ENCODE peak calls at places on chromosome 9, in eight cellular contexts. One of them, this sample, is unnamed.

GRCh38 chr9:126500600-126501382 is 112.9 kb upstream of the LMX1B start:
- DNase-seq in cardiac muscle cell: peak; percentile 90
- DNase-seq in IMR-90: peak; percentile 70
- DNase-seq in breast epithelium: peak; percentile 81
- DNase-seq in naive thymus-derived CD4-positive, alpha-beta T cell: peak; percentile 65
- DNase-seq in CD8-positive, alpha-beta memory T cell: peak; percentile 69
- DNase-seq in adrenal gland: peak; percentile 92
- DNase-seq in heart right ventricle: peak; percentile 79
- DNase-seq in this sample: peak; percentile 72

GRCh38 chr9:132143359-132143758 is 18.5 kb upstream of the NTNG2 start:
- DNase-seq in cardiac muscle cell: no peak
- DNase-seq in naive thymus-derived CD4-positive, alpha-beta T cell: no peak
- DNase-seq in breast epithelium: no peak
- DNase-seq in heart right ventricle: no peak
- DNase-seq in IMR-90: no peak
- DNase-seq in CD8-positive, alpha-beta memory T cell: no peak
- DNase-seq in adrenal gland: no peak
- DNase-seq in this sample: no peak

GRCh38 chr9:86069206-86069869 is 30.0 kb downstream of the GOLM1 start:
- DNase-seq in cardiac muscle cell: no peak
- DNase-seq in breast epithelium: no peak
- DNase-seq in adrenal gland: no peak
- DNase-seq in heart right ventricle: no peak
- DNase-seq in naive thymus-derived CD4-positive, alpha-beta T cell: no peak
- DNase-seq in IMR-90: no peak
- DNase-seq in CD8-positive, alpha-beta memory T cell: no peak
- DNase-seq in this sample: no peak

GRCh38 chr9:121252104-121252851 is 15.7 kb upstream of the GSN start:
- DNase-seq in breast epithelium: no peak
- DNase-seq in adrenal gland: no peak
- DNase-seq in IMR-90: no peak
- DNase-seq in heart right ventricle: no peak
- DNase-seq in naive thymus-derived CD4-positive, alpha-beta T cell: no peak
- DNase-seq in cardiac muscle cell: no peak
- DNase-seq in CD8-positive, alpha-beta memory T cell: no peak
- DNase-seq in this sample: no peak

GRCh38 chr9:125646222-125647100 is 60.5 kb downstream of the MAPKAP1 start:
- DNase-seq in cardiac muscle cell: no peak
- DNase-seq in breast epithelium: no peak
- DNase-seq in naive thymus-derived CD4-positive, alpha-beta T cell: peak; percentile 25
- DNase-seq in IMR-90: no peak
- DNase-seq in adrenal gland: no peak
- DNase-seq in CD8-positive, alpha-beta memory T cell: no peak
- DNase-seq in heart right ventricle: no peak
- DNase-seq in this sample: no peak

GRCh38 chr9:16627967-16628366 is 242.5 kb downstream of the BNC2 start:
- DNase-seq in cardiac muscle cell: no peak
- DNase-seq in adrenal gland: no peak
- DNase-seq in naive thymus-derived CD4-positive, alpha-beta T cell: no peak
- DNase-seq in CD8-positive, alpha-beta memory T cell: no peak
- DNase-seq in breast epithelium: no peak
- DNase-seq in heart right ventricle: no peak
- DNase-seq in IMR-90: peak; percentile 96
- DNase-seq in this sample: no peak

GRCh38 chr9:4600363-4600762 is 61.7 kb upstream of the PLPP6 start:
- DNase-seq in CD8-positive, alpha-beta memory T cell: no peak
- DNase-seq in breast epithelium: no peak
- DNase-seq in cardiac muscle cell: no peak
- DNase-seq in IMR-90: no peak
- DNase-seq in naive thymus-derived CD4-positive, alpha-beta T cell: peak; percentile 61
- DNase-seq in heart right ventricle: no peak
- DNase-seq in adrenal gland: no peak
- DNase-seq in this sample: no peak

GRCh38 chr9:82560457-82560904 is 502.5 kb downstream of the RASEF start:
- DNase-seq in adrenal gland: no peak
- DNase-seq in IMR-90: no peak
- DNase-seq in naive thymus-derived CD4-positive, alpha-beta T cell: no peak
- DNase-seq in CD8-positive, alpha-beta memory T cell: no peak
- DNase-seq in cardiac muscle cell: no peak
- DNase-seq in heart right ventricle: no peak
- DNase-seq in breast epithelium: no peak
- DNase-seq in this sample: no peak

GRCh38 chr9:26801772-26802171 is 90.8 kb downstream of the CAAP1 start:
- DNase-seq in IMR-90: no peak
- DNase-seq in heart right ventricle: no peak
- DNase-seq in adrenal gland: no peak
- DNase-seq in breast epithelium: no peak
- DNase-seq in cardiac muscle cell: no peak
- DNase-seq in naive thymus-derived CD4-positive, alpha-beta T cell: no peak
- DNase-seq in CD8-positive, alpha-beta memory T cell: no peak
- DNase-seq in this sample: no peak

GRCh38 chr9:131738838-131739191 is 1.1 kb downstream of the RAPGEF1 start:
- DNase-seq in breast epithelium: no peak
- DNase-seq in IMR-90: no peak
- DNase-seq in naive thymus-derived CD4-positive, alpha-beta T cell: no peak
- DNase-seq in adrenal gland: no peak
- DNase-seq in heart right ventricle: no peak
- DNase-seq in cardiac muscle cell: no peak
- DNase-seq in CD8-positive, alpha-beta memory T cell: no peak
- DNase-seq in this sample: no peak

GRCh38 chr9:18689881-18690280 is 215.9 kb downstream of the ADAMTSL1 start:
- DNase-seq in naive thymus-derived CD4-positive, alpha-beta T cell: no peak
- DNase-seq in IMR-90: peak; percentile 29
- DNase-seq in breast epithelium: no peak
- DNase-seq in heart right ventricle: no peak
- DNase-seq in CD8-positive, alpha-beta memory T cell: no peak
- DNase-seq in adrenal gland: no peak
- DNase-seq in cardiac muscle cell: no peak
- DNase-seq in this sample: no peak

GRCh38 chr9:105359899-105360298 is 87.9 kb upstream of the FSD1L start:
- DNase-seq in naive thymus-derived CD4-positive, alpha-beta T cell: no peak
- DNase-seq in heart right ventricle: no peak
- DNase-seq in IMR-90: peak; percentile 73
- DNase-seq in cardiac muscle cell: no peak
- DNase-seq in adrenal gland: no peak
- DNase-seq in CD8-positive, alpha-beta memory T cell: no peak
- DNase-seq in breast epithelium: no peak
- DNase-seq in this sample: no peak

GRCh38 chr9:81906656-81907055 is 21.6 kb upstream of the SPATA31D4 start:
- DNase-seq in IMR-90: peak; percentile 65
- DNase-seq in heart right ventricle: no peak
- DNase-seq in naive thymus-derived CD4-positive, alpha-beta T cell: no peak
- DNase-seq in cardiac muscle cell: no peak
- DNase-seq in CD8-positive, alpha-beta memory T cell: no peak
- DNase-seq in adrenal gland: no peak
- DNase-seq in breast epithelium: no peak
- DNase-seq in this sample: no peak

GRCh38 chr9:86097510-86098224 is 1.7 kb downstream of the GOLM1 start:
- DNase-seq in CD8-positive, alpha-beta memory T cell: no peak
- DNase-seq in adrenal gland: no peak
- DNase-seq in IMR-90: no peak
- DNase-seq in breast epithelium: no peak
- DNase-seq in heart right ventricle: no peak
- DNase-seq in naive thymus-derived CD4-positive, alpha-beta T cell: no peak
- DNase-seq in cardiac muscle cell: no peak
- DNase-seq in this sample: no peak

GRCh38 chr9:121508415-121508814 is 8.8 kb upstream of the GGTA1 start:
- DNase-seq in adrenal gland: no peak
- DNase-seq in cardiac muscle cell: no peak
- DNase-seq in heart right ventricle: no peak
- DNase-seq in IMR-90: no peak
- DNase-seq in breast epithelium: no peak
- DNase-seq in CD8-positive, alpha-beta memory T cell: no peak
- DNase-seq in naive thymus-derived CD4-positive, alpha-beta T cell: no peak
- DNase-seq in this sample: no peak

GRCh38 chr9:73151653-73152382 is at the start of gene ANXA1:
- DNase-seq in CD8-positive, alpha-beta memory T cell: peak; percentile 58
- DNase-seq in heart right ventricle: no peak
- DNase-seq in IMR-90: peak; percentile 83
- DNase-seq in cardiac muscle cell: no peak
- DNase-seq in breast epithelium: no peak
- DNase-seq in adrenal gland: no peak
- DNase-seq in naive thymus-derived CD4-positive, alpha-beta T cell: peak; percentile 76
- DNase-seq in this sample: no peak

GRCh38 chr9:35907732-35908483 is 1.4 kb upstream of the SPAAR start:
- DNase-seq in naive thymus-derived CD4-positive, alpha-beta T cell: peak; percentile 37
- DNase-seq in CD8-positive, alpha-beta memory T cell: no peak
- DNase-seq in heart right ventricle: peak; percentile 77
- DNase-seq in adrenal gland: peak; percentile 82
- DNase-seq in breast epithelium: no peak
- DNase-seq in cardiac muscle cell: peak; percentile 58
- DNase-seq in IMR-90: peak; percentile 88
- DNase-seq in this sample: no peak

GRCh38 chr9:110714314-110714713 is 45.7 kb downstream of the MUSK start:
- DNase-seq in heart right ventricle: no peak
- DNase-seq in cardiac muscle cell: no peak
- DNase-seq in naive thymus-derived CD4-positive, alpha-beta T cell: no peak
- DNase-seq in adrenal gland: no peak
- DNase-seq in IMR-90: peak; percentile 50
- DNase-seq in breast epithelium: no peak
- DNase-seq in CD8-positive, alpha-beta memory T cell: no peak
- DNase-seq in this sample: no peak

GRCh38 chr9:87122947-87123685 is 175.8 kb upstream of the GAS1 start:
- DNase-seq in IMR-90: peak; percentile 76
- DNase-seq in breast epithelium: no peak
- DNase-seq in CD8-positive, alpha-beta memory T cell: no peak
- DNase-seq in heart right ventricle: no peak
- DNase-seq in adrenal gland: no peak
- DNase-seq in naive thymus-derived CD4-positive, alpha-beta T cell: no peak
- DNase-seq in cardiac muscle cell: no peak
- DNase-seq in this sample: no peak

GRCh38 chr9:76371901-76372300 is 22.3 kb downstream of the RFK start:
- DNase-seq in CD8-positive, alpha-beta memory T cell: no peak
- DNase-seq in breast epithelium: no peak
- DNase-seq in adrenal gland: no peak
- DNase-seq in IMR-90: peak; percentile 65
- DNase-seq in naive thymus-derived CD4-positive, alpha-beta T cell: no peak
- DNase-seq in heart right ventricle: no peak
- DNase-seq in cardiac muscle cell: no peak
- DNase-seq in this sample: no peak
- H3K27ac ChIP-seq in CD8-positive, alpha-beta memory T cell: no peak overlapping the region
- H3K27ac ChIP-seq in breast epithelium: no peak overlapping the region
- H3K27ac ChIP-seq in adrenal gland: no peak overlapping the region
- H3K27ac ChIP-seq in IMR-90: peak overlapping the region; percentile 1
- H3K27ac ChIP-seq in naive thymus-derived CD4-positive, alpha-beta T cell: no peak overlapping the region
- H3K27ac ChIP-seq in heart right ventricle: no peak overlapping the region
- H3K27ac ChIP-seq in cardiac muscle cell: peak overlapping the region; percentile 32
- H3K27ac ChIP-seq in this sample: no peak overlapping the region

GRCh38 chr9:96510258-96510657 is 60.3 kb downstream of the HABP4 start:
- DNase-seq in heart right ventricle: no peak
- DNase-seq in naive thymus-derived CD4-positive, alpha-beta T cell: no peak
- DNase-seq in adrenal gland: no peak
- DNase-seq in cardiac muscle cell: no peak
- DNase-seq in breast epithelium: no peak
- DNase-seq in CD8-positive, alpha-beta memory T cell: no peak
- DNase-seq in IMR-90: no peak
- DNase-seq in this sample: no peak

GRCh38 chr9:96513622-96514021 is 63.7 kb downstream of the HABP4 start:
- DNase-seq in CD8-positive, alpha-beta memory T cell: no peak
- DNase-seq in heart right ventricle: no peak
- DNase-seq in breast epithelium: no peak
- DNase-seq in cardiac muscle cell: no peak
- DNase-seq in adrenal gland: no peak
- DNase-seq in IMR-90: peak; percentile 87
- DNase-seq in naive thymus-derived CD4-positive, alpha-beta T cell: no peak
- DNase-seq in this sample: no peak

GRCh38 chr9:96509848-96510247 is 59.9 kb downstream of the HABP4 start:
- DNase-seq in IMR-90: no peak
- DNase-seq in breast epithelium: no peak
- DNase-seq in naive thymus-derived CD4-positive, alpha-beta T cell: no peak
- DNase-seq in adrenal gland: no peak
- DNase-seq in CD8-positive, alpha-beta memory T cell: no peak
- DNase-seq in heart right ventricle: no peak
- DNase-seq in cardiac muscle cell: no peak
- DNase-seq in this sample: no peak

GRCh38 chr9:96514108-96514824 is 64.3 kb downstream of the HABP4 start:
- DNase-seq in CD8-positive, alpha-beta memory T cell: no peak
- DNase-seq in adrenal gland: no peak
- DNase-seq in heart right ventricle: no peak
- DNase-seq in naive thymus-derived CD4-positive, alpha-beta T cell: no peak
- DNase-seq in IMR-90: peak; percentile 73
- DNase-seq in cardiac muscle cell: no peak
- DNase-seq in breast epithelium: no peak
- DNase-seq in this sample: no peak

DNA sequence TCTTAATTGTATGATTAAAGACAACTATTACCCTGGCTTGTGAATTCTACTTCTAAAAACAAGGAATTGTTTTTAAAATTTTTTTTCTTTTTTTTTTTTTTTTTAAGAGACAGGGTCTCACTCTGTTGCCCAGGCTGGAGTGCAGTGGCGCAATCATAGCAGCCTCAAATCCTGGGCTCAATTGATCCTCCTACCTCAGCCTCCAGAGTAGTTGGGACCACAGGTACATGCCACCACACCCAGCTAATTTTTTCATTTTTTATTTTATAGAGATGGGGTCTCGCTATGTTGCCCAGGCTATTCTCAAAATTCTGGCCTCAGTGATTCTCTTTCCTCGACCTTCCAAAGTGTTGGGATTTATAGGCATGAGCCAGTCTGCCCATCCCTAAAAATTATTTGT is 62.3 kb downstream of the HABP4 start:
- DNase-seq in cardiac muscle cell: no peak
- DNase-seq in naive thymus-derived CD4-positive, alpha-beta T cell: no peak
- DNase-seq in adrenal gland: no peak
- DNase-seq in CD8-positive, alpha-beta memory T cell: no peak
- DNase-seq in breast epithelium: no peak
- DNase-seq in heart right ventricle: no peak
- DNase-seq in IMR-90: no peak
- DNase-seq in this sample: no peak
- H3K27ac ChIP-seq in cardiac muscle cell: no peak overlapping the region
- H3K27ac ChIP-seq in naive thymus-derived CD4-positive, alpha-beta T cell: no peak overlapping the region
- H3K27ac ChIP-seq in adrenal gland: no peak overlapping the region
- H3K27ac ChIP-seq in CD8-positive, alpha-beta memory T cell: no peak overlapping the region
- H3K27ac ChIP-seq in breast epithelium: no peak overlapping the region
- H3K27ac ChIP-seq in heart right ventricle: no peak overlapping the region
- H3K27ac ChIP-seq in IMR-90: no peak overlapping the region
- H3K27ac ChIP-seq in this sample: no peak overlapping the region

GRCh38 chr9:98810106-98810840 is 2.8 kb downstream of the GALNT12 start:
- DNase-seq in naive thymus-derived CD4-positive, alpha-beta T cell: no peak
- DNase-seq in cardiac muscle cell: no peak
- DNase-seq in CD8-positive, alpha-beta memory T cell: no peak
- DNase-seq in adrenal gland: no peak
- DNase-seq in IMR-90: no peak
- DNase-seq in heart right ventricle: no peak
- DNase-seq in breast epithelium: no peak
- DNase-seq in this sample: no peak
- H3K27ac ChIP-seq in naive thymus-derived CD4-positive, alpha-beta T cell: no peak overlapping the region
- H3K27ac ChIP-seq in cardiac muscle cell: no peak overlapping the region
- H3K27ac ChIP-seq in CD8-positive, alpha-beta memory T cell: no peak overlapping the region
- H3K27ac ChIP-seq in adrenal gland: no peak overlapping the region
- H3K27ac ChIP-seq in IMR-90: no peak overlapping the region
- H3K27ac ChIP-seq in heart right ventricle: no peak overlapping the region
- H3K27ac ChIP-seq in breast epithelium: no peak overlapping the region
- H3K27ac ChIP-seq in this sample: no peak overlapping the region

DNA sequence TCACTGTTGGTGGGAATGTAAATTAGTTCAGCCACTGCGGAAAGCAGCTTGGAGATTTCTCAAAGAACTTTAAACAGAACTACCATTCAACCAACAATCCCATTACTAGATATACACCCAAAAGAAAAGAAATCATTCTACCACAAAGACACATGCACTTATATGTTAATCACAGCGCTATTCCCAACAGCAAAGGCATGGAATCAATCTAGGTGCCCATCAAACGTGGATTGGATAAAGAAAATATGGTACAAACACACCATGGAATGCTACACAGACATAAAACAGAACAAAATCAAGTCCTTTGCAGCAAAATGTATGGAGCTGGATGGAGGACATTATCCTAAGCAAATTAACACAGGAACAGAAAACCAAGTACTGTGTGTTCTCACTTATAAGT is 42.1 kb downstream of the PRUNE2 start:
- DNase-seq in IMR-90: no peak
- DNase-seq in adrenal gland: no peak
- DNase-seq in CD8-positive, alpha-beta memory T cell: no peak
- DNase-seq in heart right ventricle: no peak
- DNase-seq in cardiac muscle cell: no peak
- DNase-seq in breast epithelium: no peak
- DNase-seq in naive thymus-derived CD4-positive, alpha-beta T cell: no peak
- DNase-seq in this sample: no peak
- H3K27ac ChIP-seq in IMR-90: no peak overlapping the region
- H3K27ac ChIP-seq in adrenal gland: no peak overlapping the region
- H3K27ac ChIP-seq in CD8-positive, alpha-beta memory T cell: no peak overlapping the region
- H3K27ac ChIP-seq in heart right ventricle: no peak overlapping the region
- H3K27ac ChIP-seq in cardiac muscle cell: no peak overlapping the region
- H3K27ac ChIP-seq in breast epithelium: no peak overlapping the region
- H3K27ac ChIP-seq in naive thymus-derived CD4-positive, alpha-beta T cell: no peak overlapping the region
- H3K27ac ChIP-seq in this sample: peak overlapping the region; percentile 26